ENCODE peak calls at places on chromosomes 4 and X, in five cellular contexts. E is GM12878, P is SK-N-SH, U is HepG2, S is H1. F is an unnamed sample.

GRCh38 chr4:4857809-4858508 is 1.5 kb upstream of the MSX1 start:
- DNase-seq in E (no peak), P (peak), U (no peak), S (no peak), F (no peak)

GRCh38 chr4:169110633-169111032 is 100.6 kb upstream of the CBR4 start:
- DNase-seq in E (no peak), P (no peak), U (no peak), S (no peak), F (no peak)

GRCh38 chr4:1055721-1056590 is 44.5 kb downstream of the FGFRL1 start:
- DNase-seq in E (no peak), P (peak), U (no peak), S (no peak), F (no peak)

GRCh38 chr4:90127706-90128345 is 632 bp downstream of the CCSER1 start:
- DNase-seq in E (no peak), P (peak), U (no peak), S (no peak), F (no peak)

GRCh38 chr4:147828361-147828760 is 96.5 kb downstream of the ARHGAP10 start:
- DNase-seq in E (no peak), P (no peak), U (no peak), S (no peak), F (no peak)

GRCh38 chrX:102934624-102935023 is 2.4 kb upstream of the RAB40AL start:
- DNase-seq in E (no peak), P (peak), U (peak), S (peak), F (peak)

GRCh38 chr4:33561259-33561658 is 2683.1 kb downstream of the ARAP2 start:
- DNase-seq in E (no peak), P (no peak), U (no peak), S (no peak), F (no peak)

GRCh38 chrX:107673933-107674479 is 45.7 kb downstream of the PRPS1 start:
- DNase-seq in E (peak), P (no peak), U (no peak), S (no peak), F (no peak)

DNA sequence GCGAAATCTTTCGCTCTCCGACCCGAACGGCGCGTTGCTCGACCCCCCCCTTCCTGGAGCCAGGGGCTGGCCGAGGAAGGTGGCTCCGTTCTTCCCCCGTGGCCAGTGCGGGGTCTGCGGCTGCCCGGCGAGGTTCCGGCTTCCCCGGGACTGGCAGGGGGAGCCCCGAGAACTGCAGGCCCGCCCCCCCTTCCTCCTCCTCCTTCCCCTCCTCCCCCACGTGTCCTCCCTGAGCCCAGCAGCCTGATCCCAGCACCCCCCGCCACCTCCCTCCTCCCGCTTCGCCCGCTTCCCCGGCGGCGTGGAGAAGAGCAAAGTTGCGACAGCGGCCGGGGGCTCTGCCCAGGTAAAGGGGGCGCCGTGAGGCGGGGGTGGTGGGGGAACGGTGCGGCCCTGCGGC is 2.4 kb upstream of the BCORL1 start:
- DNase-seq in E (no peak), P (peak), U (no peak), S (peak), F (no peak)
- TF ChIP-seq JUND in E (no peak), P (no peak), U (no peak), S (no peak), F (no peak)

GRCh38 chrX:94676285-94676684 is 1002.3 kb downstream of the FAM133A start:
- DNase-seq in E (no peak), P (no peak), U (no peak), S (no peak), F (no peak)
- TF ChIP-seq JUND in E (no peak), P (no peak), U (no peak), S (no peak), F (no peak)

GRCh38 chr4:73258668-73259551 is at the start of gene ANKRD17:
- DNase-seq in E (peak), P (peak), U (peak), S (peak), F (peak)

GRCh38 chr4:73259552-73260140 is 1.0 kb upstream of the ANKRD17 start:
- DNase-seq in E (no peak), P (no peak), U (peak), S (no peak), F (no peak)

GRCh38 chr4:73257242-73257994 is 1.2 kb downstream of the ANKRD17 start:
- DNase-seq in E (no peak), P (peak), U (peak), S (no peak), F (peak)

GRCh38 chr4:73257995-73258667 is 467 bp downstream of the ANKRD17 start:
- DNase-seq in E (no peak), P (peak), U (peak), S (peak), F (peak)
- TF ChIP-seq JUND in E (no peak), P (no peak), U (no peak), S (no peak), F (no peak)

GRCh38 chrX:10576777-10577444 is 43.5 kb downstream of the MID1 start:
- DNase-seq in E (no peak), P (no peak), U (no peak), S (no peak), F (no peak)

GRCh38 chrX:10582215-10582733 is 38.1 kb downstream of the MID1 start:
- DNase-seq in E (no peak), P (no peak), U (no peak), S (no peak), F (no peak)

GRCh38 chrX:10577863-10578262 is 42.5 kb downstream of the MID1 start:
- DNase-seq in E (no peak), P (no peak), U (no peak), S (no peak), F (no peak)

GRCh38 chrX:10579018-10579752 is 41.2 kb downstream of the MID1 start:
- DNase-seq in E (no peak), P (no peak), U (peak), S (no peak), F (no peak)

DNA sequence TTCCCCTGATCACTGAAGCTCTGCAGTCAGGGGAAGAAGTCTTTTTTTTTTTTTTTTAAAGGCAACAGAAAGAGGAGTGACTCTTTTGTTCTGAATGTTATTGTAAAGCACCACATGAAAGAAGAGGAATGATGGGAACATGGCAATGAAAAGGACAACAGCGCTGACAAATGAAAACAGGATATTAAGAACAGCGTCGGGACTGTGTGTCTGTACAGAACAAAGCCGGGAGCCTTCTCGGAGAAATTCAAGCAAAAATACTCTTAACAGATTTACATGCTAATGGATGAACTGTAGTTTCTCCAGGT is 40.7 kb downstream of the MID1 start:
- DNase-seq in E (no peak), P (no peak), U (no peak), S (no peak), F (no peak)
- TF ChIP-seq JUND in E (no peak), P (no peak), U (no peak), S (no peak), F (no peak)